ENCODE peak calls at places on chromosomes 16 and 17, in eight cellular contexts. P is A549, Y is SK-N-SH, X is K562, J is GM12878, N is IMR-90, D is H1, F is HepG2. E is an unnamed sample.

GRCh38 chr16:13042291-13042690 is 140.9 kb downstream of the SHISA9 start:
- DNase-seq in P (no peak), Y (no peak), X (no peak), J (no peak), N (no peak), D (no peak), F (no peak), E (no peak)

GRCh38 chr17:39675390-39676082 is 7.3 kb downstream of the PNMT start:
- DNase-seq in P (no peak), Y (no peak), X (no peak), J (no peak), N (no peak), D (no peak), F (no peak), E (no peak)

GRCh38 chr16:2022723-2023097 is 3.1 kb downstream of the NPW start:
- DNase-seq in P (peak; percentile 89), Y (peak; percentile 88), X (peak; percentile 69), J (no peak), N (peak; percentile 26), D (no peak), F (no peak), E (peak; percentile 75)

GRCh38 chr16:30406911-30407793 is at the start of gene ZNF771:
- DNase-seq in P (peak; percentile 90), Y (peak; percentile 96), X (peak; percentile 96), J (no peak), N (peak; percentile 76), D (peak; percentile 78), F (peak; percentile 84), E (peak; percentile 96)

GRCh38 chr16:57694556-57695377 is at the start of gene DRC7:
- DNase-seq in P (peak; percentile 68), Y (peak; percentile 90), X (peak; percentile 82), J (no peak), N (peak; percentile 13), D (peak; percentile 19), F (peak; percentile 86), E (peak; percentile 74)

GRCh38 chr16:81589975-81590650 is 145.5 kb downstream of the CMIP start:
- DNase-seq in P (no peak), Y (no peak), X (no peak), J (no peak), N (no peak), D (no peak), F (no peak), E (no peak)

GRCh38 chr16:8087597-8088279 is 502.6 kb downstream of the TMEM114 start:
- DNase-seq in P (no peak), Y (no peak), X (no peak), J (no peak), N (no peak), D (no peak), F (no peak), E (no peak)

GRCh38 chr16:1614226-1615102 is 2.3 kb downstream of the CRAMP1 start:
- DNase-seq in P (no peak), Y (peak; percentile 83), X (peak; percentile 65), J (no peak), N (peak; percentile 30), D (no peak), F (no peak), E (peak; percentile 38)

GRCh38 chr17:16486373-16487250 is 5.4 kb downstream of the LRRC75A start:
- DNase-seq in P (peak; percentile 38), Y (peak; percentile 81), X (no peak), J (no peak), N (peak; percentile 44), D (no peak), F (no peak), E (peak; percentile 50)

GRCh38 chr17:10748475-10749110 is 18.8 kb upstream of the TMEM220 start:
- DNase-seq in P (no peak), Y (peak; percentile 50), X (no peak), J (no peak), N (no peak), D (no peak), F (no peak), E (no peak)

GRCh38 chr17:75338335-75338734 is 49.1 kb upstream of the SLC25A19 start:
- DNase-seq in P (no peak), Y (no peak), X (no peak), J (no peak), N (peak; percentile 65), D (no peak), F (no peak), E (no peak)

GRCh38 chr16:8885674-8886592 is 3.8 kb downstream of the LITAFD start:
- DNase-seq in P (no peak), Y (peak; percentile 69), X (no peak), J (no peak), N (peak; percentile 51), D (no peak), F (peak; percentile 46), E (no peak)

GRCh38 chr17:65102788-65103187 is 34.4 kb upstream of the RGS9 start:
- DNase-seq in P (no peak), Y (no peak), X (no peak), J (no peak), N (no peak), D (no peak), F (no peak), E (no peak)

GRCh38 chr16:2785101-2785991 is 2.0 kb downstream of the PRSS33 start:
- DNase-seq in P (no peak), Y (peak; percentile 70), X (peak; percentile 62), J (no peak), N (no peak), D (no peak), F (no peak), E (peak; percentile 36)

GRCh38 chr16:75506567-75506966 is 11.3 kb upstream of the CHST6 start:
- DNase-seq in P (peak; percentile 73), Y (no peak), X (no peak), J (no peak), N (peak; percentile 59), D (no peak), F (peak; percentile 79), E (no peak)

GRCh38 chr16:48353565-48354163 is 31.5 kb downstream of the SIAH1 start:
- DNase-seq in P (peak; percentile 78), Y (peak; percentile 76), X (peak; percentile 74), J (peak; percentile 37), N (peak; percentile 75), D (peak; percentile 51), F (peak; percentile 78), E (peak; percentile 70)

GRCh38 chr17:66842959-66843358 is 8.0 kb downstream of the CACNG5 start:
- DNase-seq in P (no peak), Y (no peak), X (no peak), J (no peak), N (no peak), D (no peak), F (no peak), E (no peak)

GRCh38 chr16:81453091-81453728 is 8.6 kb downstream of the CMIP start:
- DNase-seq in P (no peak), Y (no peak), X (no peak), J (no peak), N (no peak), D (no peak), F (no peak), E (no peak)

GRCh38 chr16:53664724-53665345 is 38.8 kb downstream of the RPGRIP1L start:
- DNase-seq in P (no peak), Y (no peak), X (no peak), J (peak; percentile 19), N (peak; percentile 84), D (no peak), F (no peak), E (no peak)

GRCh38 chr16:12735805-12736204 is 67.9 kb downstream of the CPPED1 start:
- DNase-seq in P (no peak), Y (no peak), X (no peak), J (no peak), N (no peak), D (no peak), F (no peak), E (no peak)

GRCh38 chr17:81927145-81927652 is 336 bp downstream of the MAFG start:
- DNase-seq in P (no peak), Y (no peak), X (peak; percentile 74), J (no peak), N (no peak), D (no peak), F (no peak), E (no peak)

GRCh38 chr16:71626018-71626857 is at the start of gene MARVELD3:
- DNase-seq in P (no peak), Y (peak; percentile 69), X (peak; percentile 62), J (no peak), N (no peak), D (peak; percentile 70), F (peak; percentile 46), E (peak; percentile 97)

GRCh38 chr17:27756467-27757371 is 43.6 kb downstream of the NOS2 start:
- DNase-seq in P (peak; percentile 73), Y (peak; percentile 53), X (peak; percentile 39), J (no peak), N (peak; percentile 30), D (no peak), F (peak; percentile 29), E (peak; percentile 80)
- TF ChIP-seq USF2 in P (no peak), Y (no peak), X (no peak), J (no peak), N (no peak), D (no peak), F (no peak), E (no peak)

GRCh38 chr16:84526794-84527485 is 22.5 kb upstream of the MEAK7 start:
- DNase-seq in P (no peak), Y (no peak), X (no peak), J (no peak), N (peak; percentile 49), D (no peak), F (no peak), E (no peak)
- TF ChIP-seq USF2 in P (no peak), Y (no peak), X (peak; percentile 8), J (no peak), N (no peak), D (peak; percentile 32), F (no peak), E (peak; percentile 77)

DNA sequence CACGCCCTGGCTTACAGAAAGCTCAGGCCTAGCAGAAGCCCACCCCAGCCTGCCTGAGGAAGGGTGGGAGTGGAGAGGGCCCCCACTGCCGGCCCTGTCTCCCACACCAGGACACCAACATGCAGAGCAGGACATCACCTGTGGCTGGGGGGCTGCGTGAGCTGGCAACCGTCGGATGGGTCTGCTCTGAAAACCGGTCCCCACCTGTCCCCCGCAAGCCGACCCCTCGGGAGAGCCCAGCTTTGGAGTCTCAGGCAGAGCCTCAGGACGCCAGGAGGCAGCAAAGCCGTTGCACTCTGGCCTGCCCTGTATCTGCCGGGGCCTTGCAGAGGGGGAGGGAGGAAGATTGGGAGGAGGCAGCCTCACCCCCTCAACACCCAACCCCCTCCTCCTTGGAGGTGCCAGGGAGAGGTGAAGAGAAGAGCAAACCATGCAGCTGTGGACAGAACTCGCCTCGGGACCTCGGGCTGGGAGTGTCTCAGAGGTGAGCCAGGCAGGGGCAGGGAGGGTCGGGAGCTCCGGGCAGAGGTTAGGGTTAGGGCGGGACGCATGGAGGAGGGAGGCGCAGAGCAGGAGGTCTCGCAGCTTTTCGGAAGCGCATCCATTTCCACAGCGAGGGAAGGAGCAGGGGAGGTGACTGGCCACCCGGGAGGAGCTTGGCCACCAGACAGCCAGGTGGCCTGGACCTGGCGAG is 30.4 kb upstream of the ZC3H18 start:
- DNase-seq in P (no peak), Y (no peak), X (peak; percentile 55), J (no peak), N (no peak), D (no peak), F (no peak), E (no peak)
- TF ChIP-seq USF2 in P (no peak), Y (no peak), X (no peak), J (no peak), N (no peak), D (no peak), F (no peak), E (no peak)

DNA sequence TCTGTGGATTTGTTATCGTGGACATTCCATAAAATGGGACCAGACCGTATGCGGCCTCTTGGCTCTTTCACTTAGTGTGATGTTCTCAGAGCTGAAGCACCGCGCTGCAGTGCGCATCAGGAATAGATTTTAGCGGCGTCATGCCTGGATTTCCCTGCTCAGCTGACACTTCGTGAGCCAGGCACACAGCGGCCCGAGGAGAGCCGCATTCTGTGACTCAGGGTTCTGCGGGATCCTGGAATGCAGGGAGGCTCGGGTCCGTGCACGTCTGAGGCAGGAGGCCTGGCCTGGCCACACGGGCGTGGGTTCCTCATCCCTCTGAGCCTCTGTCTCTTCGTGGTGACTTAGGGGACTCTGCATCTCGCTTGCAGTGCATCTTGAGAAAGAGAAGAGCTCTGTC is 13.4 kb downstream of the CBFA2T3 start:
- DNase-seq in P (no peak), Y (no peak), X (no peak), J (no peak), N (no peak), D (no peak), F (no peak), E (no peak)
- TF ChIP-seq USF2 in P (no peak), Y (no peak), X (no peak), J (no peak), N (no peak), D (no peak), F (no peak), E (no peak)